ENCODE peak calls at places on chromosome 21, in ten cellular contexts. S is SJSA1; A is Karpas-422; Z is A549; W is foreskin fibroblast; C is effector memory CD4-positive, alpha-beta T cell; V is HFF-Myc; Y is NB4; B is OCI-LY7; R is testis. G is an unnamed sample.
A peak's percentile ranks its signal among the peaks of the same experiment; 100 is the strongest.

GRCh38 chr21:17903029-17903806 is 84.1 kb upstream of the C21orf91 start:
- DNase-seq in S (peak; percentile 19), A (peak; percentile 77), Z (no peak), W (peak; percentile 38), C (no peak), V (no peak), Y (peak; percentile 17), B (peak; percentile 74), R (no peak), G (peak; percentile 39)

GRCh38 chr21:46122241-46122671 is 24.3 kb downstream of the COL6A2 start:
- DNase-seq in S (no peak), A (no peak), Z (peak; percentile 23), W (peak; percentile 77), C (no peak), V (no peak), Y (peak; percentile 34), B (no peak), R (peak; percentile 9), G (no peak)

GRCh38 chr21:39976805-39977204 is 109.6 kb downstream of the PCP4 start:
- DNase-seq in S (no peak), A (no peak), Z (no peak), W (no peak), C (no peak), V (no peak), Y (no peak), B (no peak), R (peak; percentile 64), G (no peak)

GRCh38 chr21:42513151-42513984 is at the start of gene SLC37A1:
- DNase-seq in S (no peak), A (peak; percentile 74), Z (peak; percentile 6), W (peak; percentile 19), C (no peak), V (no peak), Y (peak; percentile 41), B (peak; percentile 61), R (peak; percentile 39), G (no peak)

GRCh38 chr21:39319814-39320332 is 6.4 kb upstream of the BRWD1 start:
- DNase-seq in S (no peak), A (no peak), Z (peak; percentile 25), W (peak; percentile 66), C (no peak), V (no peak), Y (no peak), B (no peak), R (no peak), G (no peak)

GRCh38 chr21:32203877-32204480 is 74.9 kb downstream of the MIS18A start:
- DNase-seq in S (no peak), A (no peak), Z (no peak), W (no peak), C (no peak), V (no peak), Y (no peak), B (no peak), R (no peak), G (no peak)

GRCh38 chr21:43779660-43780059 is 3.6 kb upstream of the CSTB start:
- DNase-seq in S (no peak), A (no peak), Z (no peak), W (no peak), C (no peak), V (no peak), Y (no peak), B (peak; percentile 65), R (no peak), G (peak; percentile 64)

GRCh38 chr21:24844672-24845071 is 762.6 kb downstream of the MRPL39 start:
- DNase-seq in S (no peak), A (no peak), Z (no peak), W (no peak), C (no peak), V (no peak), Y (no peak), B (no peak), R (no peak), G (no peak)

GRCh38 chr21:15731243-15731613 is 1.4 kb downstream of the USP25 start:
- DNase-seq in S (no peak), A (peak; percentile 58), Z (no peak), W (peak; percentile 51), C (no peak), V (no peak), Y (peak; percentile 26), B (peak; percentile 13), R (no peak), G (no peak)

GRCh38 chr21:44708213-44708865 is 3.0 kb downstream of the TSPEAR start:
- DNase-seq in S (no peak), A (no peak), Z (no peak), W (no peak), C (no peak), V (no peak), Y (no peak), B (no peak), R (no peak), G (no peak)

GRCh38 chr21:28487455-28488070 is 505.1 kb downstream of the LTN1 start:
- DNase-seq in S (no peak), A (no peak), Z (no peak), W (peak; percentile 90), C (no peak), V (no peak), Y (no peak), B (no peak), R (no peak), G (no peak)

GRCh38 chr21:34075760-34076159 is 2.4 kb downstream of the MRPS6 start:
- DNase-seq in S (no peak), A (no peak), Z (no peak), W (no peak), C (no peak), V (no peak), Y (peak; percentile 48), B (no peak), R (no peak), G (peak; percentile 75)
- H3K4me3 ChIP-seq in S (no peak overlapping the region), A (peak overlapping the region; percentile 84), Z (no peak overlapping the region), W (peak overlapping the region; percentile 80), C (no peak overlapping the region), V (peak overlapping the region; percentile 73), Y (peak overlapping the region; percentile 81), B (peak overlapping the region; percentile 90), R (peak overlapping the region; percentile 51), G (peak overlapping the region; percentile 74)

GRCh38 chr21:34846214-34846575 is 177.4 kb downstream of the CLIC6 start:
- DNase-seq in S (no peak), A (no peak), Z (no peak), W (no peak), C (no peak), V (no peak), Y (no peak), B (no peak), R (no peak), G (no peak)

GRCh38 chr21:34844924-34845238 is 176.1 kb downstream of the CLIC6 start:
- DNase-seq in S (no peak), A (no peak), Z (no peak), W (no peak), C (no peak), V (no peak), Y (no peak), B (peak; percentile 32), R (no peak), G (no peak)

GRCh38 chr21:34844033-34844923 is 175.5 kb downstream of the CLIC6 start:
- DNase-seq in S (peak; percentile 31), A (no peak), Z (no peak), W (peak; percentile 66), C (no peak), V (no peak), Y (no peak), B (no peak), R (peak; percentile 63), G (no peak)

GRCh38 chr21:34845521-34846213 is 176.9 kb downstream of the CLIC6 start:
- DNase-seq in S (peak; percentile 71), A (no peak), Z (no peak), W (peak; percentile 76), C (peak; percentile 2), V (no peak), Y (peak; percentile 49), B (peak; percentile 16), R (no peak), G (no peak)

GRCh38 chr21:34846601-34847112 is 177.9 kb downstream of the CLIC6 start:
- DNase-seq in S (peak; percentile 73), A (no peak), Z (peak; percentile 50), W (peak; percentile 91), C (no peak), V (peak; percentile 71), Y (no peak), B (no peak), R (no peak), G (no peak)
- H3K4me3 ChIP-seq in S (no peak overlapping the region), A (no peak overlapping the region), Z (no peak overlapping the region), W (no peak overlapping the region), C (no peak overlapping the region), V (no peak overlapping the region), Y (no peak overlapping the region), B (no peak overlapping the region), R (no peak overlapping the region), G (no peak overlapping the region)

GRCh38 chr21:26587621-26588260 is 14.7 kb upstream of the CYYR1 start:
- DNase-seq in S (no peak), A (no peak), Z (peak; percentile 46), W (peak; percentile 75), C (no peak), V (no peak), Y (peak; percentile 5), B (no peak), R (no peak), G (no peak)

GRCh38 chr21:26581818-26582217 is 8.7 kb upstream of the CYYR1 start:
- DNase-seq in S (no peak), A (no peak), Z (no peak), W (no peak), C (no peak), V (no peak), Y (no peak), B (no peak), R (no peak), G (no peak)

GRCh38 chr21:26583737-26584136 is 10.7 kb upstream of the CYYR1 start:
- DNase-seq in S (no peak), A (no peak), Z (no peak), W (no peak), C (no peak), V (no peak), Y (no peak), B (no peak), R (no peak), G (no peak)
- H3K4me3 ChIP-seq in S (no peak overlapping the region), A (no peak overlapping the region), Z (no peak overlapping the region), W (no peak overlapping the region), C (no peak overlapping the region), V (no peak overlapping the region), Y (no peak overlapping the region), B (no peak overlapping the region), R (no peak overlapping the region), G (no peak overlapping the region)

DNA sequence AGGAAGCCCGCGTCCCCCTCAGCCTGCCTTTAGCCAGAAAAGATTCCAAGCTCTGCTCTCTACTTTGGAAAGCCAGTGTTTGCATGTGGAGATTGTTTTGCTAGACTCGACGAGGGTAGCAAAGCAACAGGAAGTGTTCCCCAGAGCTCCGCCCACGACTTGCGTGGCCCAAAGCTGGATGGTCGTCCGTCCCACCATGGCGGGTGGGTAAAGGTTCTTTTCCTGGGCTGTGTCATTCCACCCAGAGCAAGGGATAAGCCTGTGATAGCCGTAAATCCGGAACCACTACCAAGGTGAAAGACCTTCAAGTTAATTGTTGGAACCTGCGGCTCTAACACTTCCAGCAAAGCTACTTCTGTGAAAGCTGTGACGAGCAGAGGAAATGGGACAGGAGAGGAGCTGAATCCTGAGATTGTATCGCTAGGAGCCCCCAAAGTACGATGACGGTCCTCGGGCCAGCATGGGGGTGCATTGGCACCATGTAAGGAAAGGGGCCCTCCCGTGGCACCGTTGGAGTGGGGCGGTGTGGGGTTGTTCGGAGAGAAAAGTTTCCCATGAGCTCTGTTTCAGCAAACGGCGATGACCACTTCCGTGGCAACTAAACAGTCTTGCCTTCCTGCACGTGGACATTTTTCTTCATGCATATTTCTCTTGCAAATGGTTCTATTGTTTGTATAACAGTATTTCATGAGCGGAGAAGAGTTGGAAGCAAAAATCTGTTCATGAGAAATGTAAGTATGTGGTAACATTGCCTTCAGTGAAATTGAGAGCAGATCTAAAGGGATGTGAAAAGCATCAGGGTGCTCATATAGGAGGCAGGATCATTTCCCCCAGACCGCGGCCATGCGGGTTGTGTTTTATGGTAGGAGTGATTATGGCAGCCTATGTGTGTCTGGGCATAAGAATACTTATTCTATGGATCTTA is 8.3 kb downstream of the MX2 start:
- DNase-seq in S (no peak), A (peak; percentile 76), Z (no peak), W (no peak), C (no peak), V (no peak), Y (peak; percentile 79), B (no peak), R (no peak), G (no peak)
- H3K4me3 ChIP-seq in S (no peak overlapping the region), A (peak overlapping the region; percentile 57), Z (no peak overlapping the region), W (no peak overlapping the region), C (peak overlapping the region; percentile 49), V (no peak overlapping the region), Y (peak overlapping the region; percentile 99), B (peak overlapping the region; percentile 26), R (peak overlapping the region; percentile 61), G (no peak overlapping the region)

G was measured in Jurkat, Clone E6-1.